ENCODE peak calls at places on chromosomes 2 and 18, in eight cellular contexts. One of them, this sample, is unnamed.

GRCh38 chr2:15201009-15201408 is 360.1 kb downstream of the NBAS start:
- DNase-seq in putamen: no peak
- DNase-seq in left cardiac atrium: no peak
- DNase-seq in NCI-H2171 treated with DMSO at 0.1 percent for 48 hours: no peak
- DNase-seq in NAMALWA: no peak
- DNase-seq in iPS DF 19.7: no peak
- DNase-seq in amniotic stem cell: no peak
- DNase-seq in NCI-H2081: no peak
- DNase-seq in this sample: no peak

GRCh38 chr2:187547353-187547979 is 6.8 kb downstream of the TFPI start:
- DNase-seq in putamen: no peak
- DNase-seq in left cardiac atrium: peak
- DNase-seq in NCI-H2171 treated with DMSO at 0.1 percent for 48 hours: no peak
- DNase-seq in NAMALWA: peak
- DNase-seq in iPS DF 19.7: no peak
- DNase-seq in amniotic stem cell: peak
- DNase-seq in NCI-H2081: no peak
- DNase-seq in this sample: peak

GRCh38 chr18:23888880-23889279 is 125.7 kb upstream of the TTC39C start:
- DNase-seq in putamen: no peak
- DNase-seq in left cardiac atrium: no peak
- DNase-seq in NCI-H2171 treated with DMSO at 0.1 percent for 48 hours: peak
- DNase-seq in NAMALWA: no peak
- DNase-seq in iPS DF 19.7: no peak
- DNase-seq in amniotic stem cell: no peak
- DNase-seq in NCI-H2081: peak
- DNase-seq in this sample: no peak

GRCh38 chr2:111995148-111995547 is 59.9 kb upstream of the TMEM87B start:
- DNase-seq in putamen: no peak
- DNase-seq in left cardiac atrium: no peak
- DNase-seq in NCI-H2171 treated with DMSO at 0.1 percent for 48 hours: no peak
- DNase-seq in NAMALWA: no peak
- DNase-seq in iPS DF 19.7: no peak
- DNase-seq in amniotic stem cell: no peak
- DNase-seq in NCI-H2081: no peak
- DNase-seq in this sample: no peak

GRCh38 chr2:219526320-219527075 is 12.2 kb downstream of the ASIC4 start:
- DNase-seq in putamen: no peak
- DNase-seq in left cardiac atrium: no peak
- DNase-seq in NCI-H2171 treated with DMSO at 0.1 percent for 48 hours: no peak
- DNase-seq in NAMALWA: no peak
- DNase-seq in iPS DF 19.7: no peak
- DNase-seq in amniotic stem cell: no peak
- DNase-seq in NCI-H2081: no peak
- DNase-seq in this sample: no peak

GRCh38 chr2:96330407-96330806 is 5.2 kb upstream of the NCAPH start:
- DNase-seq in putamen: no peak
- DNase-seq in left cardiac atrium: no peak
- DNase-seq in NCI-H2171 treated with DMSO at 0.1 percent for 48 hours: no peak
- DNase-seq in NAMALWA: no peak
- DNase-seq in iPS DF 19.7: no peak
- DNase-seq in amniotic stem cell: no peak
- DNase-seq in NCI-H2081: no peak
- DNase-seq in this sample: peak

GRCh38 chr2:88220733-88221132 is 50.6 kb downstream of the THNSL2 start:
- DNase-seq in putamen: no peak
- DNase-seq in left cardiac atrium: no peak
- DNase-seq in NCI-H2171 treated with DMSO at 0.1 percent for 48 hours: peak
- DNase-seq in NAMALWA: peak
- DNase-seq in iPS DF 19.7: no peak
- DNase-seq in amniotic stem cell: no peak
- DNase-seq in NCI-H2081: no peak
- DNase-seq in this sample: no peak

GRCh38 chr2:202950592-202950991 is 38.5 kb downstream of the CARF start:
- DNase-seq in putamen: no peak
- DNase-seq in left cardiac atrium: no peak
- DNase-seq in NCI-H2171 treated with DMSO at 0.1 percent for 48 hours: no peak
- DNase-seq in NAMALWA: peak
- DNase-seq in iPS DF 19.7: no peak
- DNase-seq in amniotic stem cell: no peak
- DNase-seq in NCI-H2081: no peak
- DNase-seq in this sample: no peak

GRCh38 chr2:224412064-224412921 is 10.4 kb upstream of the FAM124B start:
- DNase-seq in putamen: no peak
- DNase-seq in left cardiac atrium: no peak
- DNase-seq in NCI-H2171 treated with DMSO at 0.1 percent for 48 hours: peak
- DNase-seq in NAMALWA: no peak
- DNase-seq in iPS DF 19.7: no peak
- DNase-seq in amniotic stem cell: no peak
- DNase-seq in NCI-H2081: no peak
- DNase-seq in this sample: no peak

GRCh38 chr2:111636905-111637304 is 247.1 kb downstream of the ANAPC1 start:
- DNase-seq in putamen: no peak
- DNase-seq in left cardiac atrium: no peak
- DNase-seq in NCI-H2171 treated with DMSO at 0.1 percent for 48 hours: no peak
- DNase-seq in NAMALWA: no peak
- DNase-seq in iPS DF 19.7: no peak
- DNase-seq in amniotic stem cell: no peak
- DNase-seq in NCI-H2081: no peak
- DNase-seq in this sample: no peak

GRCh38 chr18:65751145-65752085 is 603 bp downstream of the CDH7 start:
- DNase-seq in putamen: no peak
- DNase-seq in left cardiac atrium: no peak
- DNase-seq in NCI-H2171 treated with DMSO at 0.1 percent for 48 hours: peak
- DNase-seq in NAMALWA: no peak
- DNase-seq in iPS DF 19.7: no peak
- DNase-seq in amniotic stem cell: no peak
- DNase-seq in NCI-H2081: peak
- DNase-seq in this sample: no peak

GRCh38 chr2:200525882-200526651 is at the start of gene SGO2:
- DNase-seq in putamen: peak
- DNase-seq in left cardiac atrium: peak
- DNase-seq in NCI-H2171 treated with DMSO at 0.1 percent for 48 hours: peak
- DNase-seq in NAMALWA: peak
- DNase-seq in iPS DF 19.7: peak
- DNase-seq in amniotic stem cell: peak
- DNase-seq in NCI-H2081: peak
- DNase-seq in this sample: peak

GRCh38 chr2:117126656-117127055 is 687.8 kb upstream of the DDX18 start:
- DNase-seq in putamen: no peak
- DNase-seq in left cardiac atrium: no peak
- DNase-seq in NCI-H2171 treated with DMSO at 0.1 percent for 48 hours: no peak
- DNase-seq in NAMALWA: no peak
- DNase-seq in iPS DF 19.7: no peak
- DNase-seq in amniotic stem cell: no peak
- DNase-seq in NCI-H2081: no peak
- DNase-seq in this sample: no peak

GRCh38 chr2:19187323-19188020 is 171.0 kb downstream of the OSR1 start:
- DNase-seq in putamen: no peak
- DNase-seq in left cardiac atrium: no peak
- DNase-seq in NCI-H2171 treated with DMSO at 0.1 percent for 48 hours: no peak
- DNase-seq in NAMALWA: no peak
- DNase-seq in iPS DF 19.7: no peak
- DNase-seq in amniotic stem cell: no peak
- DNase-seq in NCI-H2081: no peak
- DNase-seq in this sample: no peak

GRCh38 chr18:21327101-21327500 is 85.1 kb downstream of the GREB1L start:
- DNase-seq in putamen: no peak
- DNase-seq in left cardiac atrium: no peak
- DNase-seq in NCI-H2171 treated with DMSO at 0.1 percent for 48 hours: no peak
- DNase-seq in NAMALWA: no peak
- DNase-seq in iPS DF 19.7: no peak
- DNase-seq in amniotic stem cell: no peak
- DNase-seq in NCI-H2081: no peak
- DNase-seq in this sample: no peak

GRCh38 chr2:104570259-104570658 is 283.7 kb upstream of the POU3F3 start:
- DNase-seq in putamen: no peak
- DNase-seq in left cardiac atrium: no peak
- DNase-seq in NCI-H2171 treated with DMSO at 0.1 percent for 48 hours: no peak
- DNase-seq in NAMALWA: no peak
- DNase-seq in iPS DF 19.7: no peak
- DNase-seq in amniotic stem cell: no peak
- DNase-seq in NCI-H2081: no peak
- DNase-seq in this sample: no peak

GRCh38 chr2:190270298-190270697 is 49.3 kb downstream of the HIBCH start:
- DNase-seq in putamen: no peak
- DNase-seq in left cardiac atrium: no peak
- DNase-seq in NCI-H2171 treated with DMSO at 0.1 percent for 48 hours: no peak
- DNase-seq in NAMALWA: no peak
- DNase-seq in iPS DF 19.7: no peak
- DNase-seq in amniotic stem cell: no peak
- DNase-seq in NCI-H2081: no peak
- DNase-seq in this sample: no peak

GRCh38 chr2:19806591-19806990 is 95.2 kb downstream of the TTC32 start:
- DNase-seq in putamen: no peak
- DNase-seq in left cardiac atrium: no peak
- DNase-seq in NCI-H2171 treated with DMSO at 0.1 percent for 48 hours: peak
- DNase-seq in NAMALWA: no peak
- DNase-seq in iPS DF 19.7: no peak
- DNase-seq in amniotic stem cell: no peak
- DNase-seq in NCI-H2081: no peak
- DNase-seq in this sample: no peak

GRCh38 chr2:147572622-147573021 is 272.2 kb upstream of the ACVR2A start:
- DNase-seq in putamen: no peak
- DNase-seq in left cardiac atrium: no peak
- DNase-seq in NCI-H2171 treated with DMSO at 0.1 percent for 48 hours: no peak
- DNase-seq in NAMALWA: no peak
- DNase-seq in iPS DF 19.7: no peak
- DNase-seq in amniotic stem cell: no peak
- DNase-seq in NCI-H2081: no peak
- DNase-seq in this sample: no peak

GRCh38 chr18:829432-829831 is 17.4 kb upstream of the YES1 start:
- DNase-seq in putamen: no peak
- DNase-seq in left cardiac atrium: no peak
- DNase-seq in NCI-H2171 treated with DMSO at 0.1 percent for 48 hours: no peak
- DNase-seq in NAMALWA: no peak
- DNase-seq in iPS DF 19.7: no peak
- DNase-seq in amniotic stem cell: no peak
- DNase-seq in NCI-H2081: no peak
- DNase-seq in this sample: no peak

GRCh38 chr2:30266051-30266621 is 34.8 kb downstream of the LBH start:
- DNase-seq in putamen: no peak
- DNase-seq in left cardiac atrium: no peak
- DNase-seq in NCI-H2171 treated with DMSO at 0.1 percent for 48 hours: no peak
- DNase-seq in NAMALWA: peak
- DNase-seq in iPS DF 19.7: no peak
- DNase-seq in amniotic stem cell: no peak
- DNase-seq in NCI-H2081: no peak
- DNase-seq in this sample: no peak

GRCh38 chr2:63029058-63029457 is 21.6 kb upstream of the OTX1 start:
- DNase-seq in putamen: no peak
- DNase-seq in left cardiac atrium: no peak
- DNase-seq in NCI-H2171 treated with DMSO at 0.1 percent for 48 hours: no peak
- DNase-seq in NAMALWA: no peak
- DNase-seq in iPS DF 19.7: no peak
- DNase-seq in amniotic stem cell: no peak
- DNase-seq in NCI-H2081: no peak
- DNase-seq in this sample: no peak

GRCh38 chr2:32622570-32623310 is 5.1 kb upstream of the TTC27 start:
- DNase-seq in putamen: no peak
- DNase-seq in left cardiac atrium: no peak
- DNase-seq in NCI-H2171 treated with DMSO at 0.1 percent for 48 hours: no peak
- DNase-seq in NAMALWA: no peak
- DNase-seq in iPS DF 19.7: no peak
- DNase-seq in amniotic stem cell: no peak
- DNase-seq in NCI-H2081: no peak
- DNase-seq in this sample: no peak

GRCh38 chr2:162840598-162841246 is 2.2 kb upstream of the KCNH7 start:
- DNase-seq in putamen: peak
- DNase-seq in left cardiac atrium: peak
- DNase-seq in NCI-H2171 treated with DMSO at 0.1 percent for 48 hours: no peak
- DNase-seq in NAMALWA: peak
- DNase-seq in iPS DF 19.7: peak
- DNase-seq in amniotic stem cell: peak
- DNase-seq in NCI-H2081: no peak
- DNase-seq in this sample: no peak

GRCh38 chr2:168198476-168199192 is 48.8 kb downstream of the STK39 start:
- DNase-seq in putamen: no peak
- DNase-seq in left cardiac atrium: no peak
- DNase-seq in NCI-H2171 treated with DMSO at 0.1 percent for 48 hours: no peak
- DNase-seq in NAMALWA: no peak
- DNase-seq in iPS DF 19.7: no peak
- DNase-seq in amniotic stem cell: no peak
- DNase-seq in NCI-H2081: no peak
- DNase-seq in this sample: no peak

GRCh38 chr18:33282709-33283333 is 157.7 kb downstream of the CCDC178 start:
- DNase-seq in putamen: no peak
- DNase-seq in left cardiac atrium: peak
- DNase-seq in NCI-H2171 treated with DMSO at 0.1 percent for 48 hours: no peak
- DNase-seq in NAMALWA: no peak
- DNase-seq in iPS DF 19.7: no peak
- DNase-seq in amniotic stem cell: no peak
- DNase-seq in NCI-H2081: no peak
- DNase-seq in this sample: no peak

GRCh38 chr2:215750763-215751162 is 262.6 kb downstream of the MREG start:
- DNase-seq in putamen: no peak
- DNase-seq in left cardiac atrium: no peak
- DNase-seq in NCI-H2171 treated with DMSO at 0.1 percent for 48 hours: no peak
- DNase-seq in NAMALWA: no peak
- DNase-seq in iPS DF 19.7: no peak
- DNase-seq in amniotic stem cell: no peak
- DNase-seq in NCI-H2081: no peak
- DNase-seq in this sample: no peak

GRCh38 chr18:62852851-62853250 is 137.5 kb downstream of the PHLPP1 start:
- DNase-seq in putamen: no peak
- DNase-seq in left cardiac atrium: no peak
- DNase-seq in NCI-H2171 treated with DMSO at 0.1 percent for 48 hours: no peak
- DNase-seq in NAMALWA: no peak
- DNase-seq in iPS DF 19.7: no peak
- DNase-seq in amniotic stem cell: no peak
- DNase-seq in NCI-H2081: no peak
- DNase-seq in this sample: no peak

GRCh38 chr2:119283873-119284331 is 60.3 kb downstream of the STEAP3 start:
- DNase-seq in putamen: peak
- DNase-seq in left cardiac atrium: peak
- DNase-seq in NCI-H2171 treated with DMSO at 0.1 percent for 48 hours: no peak
- DNase-seq in NAMALWA: no peak
- DNase-seq in iPS DF 19.7: no peak
- DNase-seq in amniotic stem cell: no peak
- DNase-seq in NCI-H2081: no peak
- DNase-seq in this sample: peak

GRCh38 chr2:134272831-134273230 is 19.0 kb downstream of the MGAT5 start:
- DNase-seq in putamen: no peak
- DNase-seq in left cardiac atrium: no peak
- DNase-seq in NCI-H2171 treated with DMSO at 0.1 percent for 48 hours: no peak
- DNase-seq in NAMALWA: no peak
- DNase-seq in iPS DF 19.7: no peak
- DNase-seq in amniotic stem cell: no peak
- DNase-seq in NCI-H2081: no peak
- DNase-seq in this sample: no peak

GRCh38 chr2:37653093-37653492 is 18.3 kb downstream of the CDC42EP3 start:
- DNase-seq in putamen: no peak
- DNase-seq in left cardiac atrium: no peak
- DNase-seq in NCI-H2171 treated with DMSO at 0.1 percent for 48 hours: peak
- DNase-seq in NAMALWA: peak
- DNase-seq in iPS DF 19.7: no peak
- DNase-seq in amniotic stem cell: no peak
- DNase-seq in NCI-H2081: no peak
- DNase-seq in this sample: no peak

GRCh38 chr18:49669403-49669802 is 107.5 kb downstream of the LIPG start:
- DNase-seq in putamen: no peak
- DNase-seq in left cardiac atrium: no peak
- DNase-seq in NCI-H2171 treated with DMSO at 0.1 percent for 48 hours: no peak
- DNase-seq in NAMALWA: no peak
- DNase-seq in iPS DF 19.7: no peak
- DNase-seq in amniotic stem cell: no peak
- DNase-seq in NCI-H2081: no peak
- DNase-seq in this sample: no peak

GRCh38 chr2:239109041-239109915 is 261.4 kb downstream of the TWIST2 start:
- DNase-seq in putamen: no peak
- DNase-seq in left cardiac atrium: no peak
- DNase-seq in NCI-H2171 treated with DMSO at 0.1 percent for 48 hours: no peak
- DNase-seq in NAMALWA: no peak
- DNase-seq in iPS DF 19.7: no peak
- DNase-seq in amniotic stem cell: no peak
- DNase-seq in NCI-H2081: peak
- DNase-seq in this sample: no peak

GRCh38 chr2:26464390-26465265 is 13.3 kb downstream of the OTOF start:
- DNase-seq in putamen: no peak
- DNase-seq in left cardiac atrium: no peak
- DNase-seq in NCI-H2171 treated with DMSO at 0.1 percent for 48 hours: no peak
- DNase-seq in NAMALWA: no peak
- DNase-seq in iPS DF 19.7: no peak
- DNase-seq in amniotic stem cell: no peak
- DNase-seq in NCI-H2081: no peak
- DNase-seq in this sample: no peak

This sample was measured in AG04449.